ENCODE peak calls at places on chromosomes 6 and 20, in nine cellular contexts. One of them, this sample, is unnamed. For H3K4me1, the result is how much of the 10 kb centered on the place peaks cover.

GRCh38 chr6:118896339-118897136 is 2.6 kb downstream of the ASF1A start:
- DNase-seq in CD4-positive, alpha-beta memory T cell: no peak
- DNase-seq in HCT116: peak
- DNase-seq in small intestine: peak
- DNase-seq in SK-N-SH: peak
- DNase-seq in A549: peak
- DNase-seq in adrenal gland: no peak
- DNase-seq in endodermal cell: no peak
- DNase-seq in mesenchymal stem cell: peak
- DNase-seq in this sample: no peak

GRCh38 chr6:17413313-17413750 is 19.9 kb downstream of the CAP2 start:
- DNase-seq in CD4-positive, alpha-beta memory T cell: no peak
- DNase-seq in HCT116: no peak
- DNase-seq in small intestine: no peak
- DNase-seq in SK-N-SH: no peak
- DNase-seq in A549: peak
- DNase-seq in adrenal gland: no peak
- DNase-seq in endodermal cell: no peak
- DNase-seq in mesenchymal stem cell: peak
- DNase-seq in this sample: no peak

GRCh38 chr6:13375360-13375878 is 47.1 kb upstream of the TBC1D7 start:
- DNase-seq in CD4-positive, alpha-beta memory T cell: peak
- DNase-seq in HCT116: no peak
- DNase-seq in small intestine: no peak
- DNase-seq in SK-N-SH: no peak
- DNase-seq in A549: no peak
- DNase-seq in adrenal gland: no peak
- DNase-seq in endodermal cell: no peak
- DNase-seq in mesenchymal stem cell: no peak
- DNase-seq in this sample: no peak

GRCh38 chr20:8223096-8223870 is 91.2 kb downstream of the PLCB1 start:
- DNase-seq in CD4-positive, alpha-beta memory T cell: no peak
- DNase-seq in HCT116: no peak
- DNase-seq in small intestine: no peak
- DNase-seq in SK-N-SH: no peak
- DNase-seq in A549: peak
- DNase-seq in adrenal gland: no peak
- DNase-seq in endodermal cell: no peak
- DNase-seq in mesenchymal stem cell: peak
- DNase-seq in this sample: no peak

GRCh38 chr6:79705456-79705995 is 74.4 kb downstream of the SH3BGRL2 start:
- DNase-seq in CD4-positive, alpha-beta memory T cell: no peak
- DNase-seq in HCT116: no peak
- DNase-seq in small intestine: no peak
- DNase-seq in SK-N-SH: no peak
- DNase-seq in A549: no peak
- DNase-seq in adrenal gland: no peak
- DNase-seq in endodermal cell: no peak
- DNase-seq in mesenchymal stem cell: no peak
- DNase-seq in this sample: no peak

GRCh38 chr20:23641936-23642751 is 4.4 kb upstream of the CST3 start:
- DNase-seq in CD4-positive, alpha-beta memory T cell: no peak
- DNase-seq in HCT116: no peak
- DNase-seq in small intestine: no peak
- DNase-seq in SK-N-SH: no peak
- DNase-seq in A549: no peak
- DNase-seq in adrenal gland: no peak
- DNase-seq in endodermal cell: no peak
- DNase-seq in mesenchymal stem cell: peak
- DNase-seq in this sample: no peak

GRCh38 chr6:105452924-105453756 is 50.3 kb upstream of the PREP start:
- DNase-seq in CD4-positive, alpha-beta memory T cell: no peak
- DNase-seq in HCT116: no peak
- DNase-seq in small intestine: peak
- DNase-seq in SK-N-SH: no peak
- DNase-seq in A549: no peak
- DNase-seq in adrenal gland: no peak
- DNase-seq in endodermal cell: no peak
- DNase-seq in mesenchymal stem cell: no peak
- DNase-seq in this sample: no peak

GRCh38 chr6:15436451-15436850 is 190.6 kb downstream of the JARID2 start:
- DNase-seq in CD4-positive, alpha-beta memory T cell: no peak
- DNase-seq in HCT116: no peak
- DNase-seq in small intestine: no peak
- DNase-seq in SK-N-SH: no peak
- DNase-seq in A549: no peak
- DNase-seq in adrenal gland: no peak
- DNase-seq in endodermal cell: peak
- DNase-seq in mesenchymal stem cell: no peak
- DNase-seq in this sample: no peak

GRCh38 chr20:32282461-32282860 is 5.0 kb downstream of the KIF3B start:
- DNase-seq in CD4-positive, alpha-beta memory T cell: no peak
- DNase-seq in HCT116: no peak
- DNase-seq in small intestine: no peak
- DNase-seq in SK-N-SH: no peak
- DNase-seq in A549: no peak
- DNase-seq in adrenal gland: peak
- DNase-seq in endodermal cell: no peak
- DNase-seq in mesenchymal stem cell: no peak
- DNase-seq in this sample: no peak

GRCh38 chr6:139325003-139325600 is 33.3 kb upstream of the TXLNB start:
- DNase-seq in CD4-positive, alpha-beta memory T cell: no peak
- DNase-seq in HCT116: no peak
- DNase-seq in small intestine: no peak
- DNase-seq in SK-N-SH: no peak
- DNase-seq in A549: no peak
- DNase-seq in adrenal gland: no peak
- DNase-seq in endodermal cell: no peak
- DNase-seq in mesenchymal stem cell: no peak
- DNase-seq in this sample: no peak

GRCh38 chr20:60255426-60255825 is 297.2 kb downstream of the CDH26 start:
- DNase-seq in CD4-positive, alpha-beta memory T cell: no peak
- DNase-seq in HCT116: no peak
- DNase-seq in small intestine: no peak
- DNase-seq in SK-N-SH: peak
- DNase-seq in A549: no peak
- DNase-seq in adrenal gland: no peak
- DNase-seq in endodermal cell: no peak
- DNase-seq in mesenchymal stem cell: no peak
- DNase-seq in this sample: peak

GRCh38 chr6:105886812-105887513 is 199.2 kb upstream of the PRDM1 start:
- DNase-seq in CD4-positive, alpha-beta memory T cell: no peak
- DNase-seq in HCT116: no peak
- DNase-seq in small intestine: no peak
- DNase-seq in SK-N-SH: no peak
- DNase-seq in A549: no peak
- DNase-seq in adrenal gland: no peak
- DNase-seq in endodermal cell: no peak
- DNase-seq in mesenchymal stem cell: no peak
- DNase-seq in this sample: no peak

GRCh38 chr6:7008451-7008988 is 99.2 kb upstream of the RREB1 start:
- DNase-seq in CD4-positive, alpha-beta memory T cell: no peak
- DNase-seq in HCT116: no peak
- DNase-seq in small intestine: no peak
- DNase-seq in SK-N-SH: no peak
- DNase-seq in A549: no peak
- DNase-seq in adrenal gland: no peak
- DNase-seq in endodermal cell: peak
- DNase-seq in mesenchymal stem cell: no peak
- DNase-seq in this sample: peak

GRCh38 chr20:59938696-59939051 is 1.4 kb downstream of the PPP1R3D start:
- DNase-seq in CD4-positive, alpha-beta memory T cell: no peak
- DNase-seq in HCT116: no peak
- DNase-seq in small intestine: no peak
- DNase-seq in SK-N-SH: no peak
- DNase-seq in A549: no peak
- DNase-seq in adrenal gland: peak
- DNase-seq in endodermal cell: no peak
- DNase-seq in mesenchymal stem cell: no peak
- DNase-seq in this sample: no peak

GRCh38 chr6:20846602-20847028 is 312.4 kb downstream of the CDKAL1 start:
- DNase-seq in CD4-positive, alpha-beta memory T cell: no peak
- DNase-seq in HCT116: no peak
- DNase-seq in small intestine: no peak
- DNase-seq in SK-N-SH: no peak
- DNase-seq in A549: no peak
- DNase-seq in adrenal gland: no peak
- DNase-seq in endodermal cell: no peak
- DNase-seq in mesenchymal stem cell: peak
- DNase-seq in this sample: no peak

GRCh38 chr6:107655245-107655644 is 165.3 kb downstream of the SOBP start:
- DNase-seq in CD4-positive, alpha-beta memory T cell: no peak
- DNase-seq in HCT116: no peak
- DNase-seq in small intestine: no peak
- DNase-seq in SK-N-SH: peak
- DNase-seq in A549: no peak
- DNase-seq in adrenal gland: no peak
- DNase-seq in endodermal cell: peak
- DNase-seq in mesenchymal stem cell: no peak
- DNase-seq in this sample: peak

GRCh38 chr6:8080338-8081151 is 16.4 kb upstream of the BLOC1S5 start:
- DNase-seq in CD4-positive, alpha-beta memory T cell: no peak
- DNase-seq in HCT116: no peak
- DNase-seq in small intestine: peak
- DNase-seq in SK-N-SH: no peak
- DNase-seq in A549: peak
- DNase-seq in adrenal gland: no peak
- DNase-seq in endodermal cell: no peak
- DNase-seq in mesenchymal stem cell: peak
- DNase-seq in this sample: no peak

GRCh38 chr6:157172088-157172768 is 151.1 kb downstream of the TMEM242 start:
- DNase-seq in CD4-positive, alpha-beta memory T cell: no peak
- DNase-seq in HCT116: no peak
- DNase-seq in small intestine: no peak
- DNase-seq in SK-N-SH: no peak
- DNase-seq in A549: no peak
- DNase-seq in adrenal gland: peak
- DNase-seq in endodermal cell: no peak
- DNase-seq in mesenchymal stem cell: no peak
- DNase-seq in this sample: no peak

GRCh38 chr6:43020847-43021246 is 576 bp upstream of the RRP36 start:
- DNase-seq in CD4-positive, alpha-beta memory T cell: no peak
- DNase-seq in HCT116: no peak
- DNase-seq in small intestine: no peak
- DNase-seq in SK-N-SH: peak
- DNase-seq in A549: no peak
- DNase-seq in adrenal gland: no peak
- DNase-seq in endodermal cell: peak
- DNase-seq in mesenchymal stem cell: peak
- DNase-seq in this sample: peak

DNA sequence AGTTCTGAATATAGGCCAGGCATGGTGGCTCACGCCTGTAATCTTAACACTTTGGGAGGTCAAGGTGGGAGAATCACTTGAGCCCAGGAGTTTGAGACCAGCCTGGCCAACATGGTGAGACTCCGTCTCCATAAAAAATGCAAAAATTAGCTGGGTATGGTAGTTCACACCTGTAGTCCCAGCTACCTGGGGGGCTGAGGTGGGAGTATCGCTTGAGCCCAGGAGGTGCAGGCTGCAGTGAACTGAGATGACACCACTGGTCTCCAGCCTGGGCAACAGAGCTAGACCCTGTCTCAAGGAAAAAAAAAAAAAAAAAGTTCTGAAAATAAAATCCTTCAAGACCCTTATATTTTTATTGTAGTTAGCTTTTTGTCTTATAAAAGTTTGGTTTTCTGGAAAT is 11.7 kb upstream of the WTAP start:
- DNase-seq in CD4-positive, alpha-beta memory T cell: no peak
- DNase-seq in HCT116: no peak
- DNase-seq in small intestine: no peak
- DNase-seq in SK-N-SH: no peak
- DNase-seq in A549: no peak
- DNase-seq in adrenal gland: no peak
- DNase-seq in endodermal cell: no peak
- DNase-seq in mesenchymal stem cell: no peak
- DNase-seq in this sample: no peak
- H3K4me1 ChIP-seq in CD4-positive, alpha-beta memory T cell: under half
- H3K4me1 ChIP-seq in HCT116: under half
- H3K4me1 ChIP-seq in small intestine: under half
- H3K4me1 ChIP-seq in SK-N-SH: under half
- H3K4me1 ChIP-seq in A549: under half
- H3K4me1 ChIP-seq in adrenal gland: under half
- H3K4me1 ChIP-seq in endodermal cell: under half
- H3K4me1 ChIP-seq in mesenchymal stem cell: under half
- H3K4me1 ChIP-seq in this sample: under half

GRCh38 chr6:143248359-143248758 is 187.7 kb downstream of the AIG1 start:
- DNase-seq in CD4-positive, alpha-beta memory T cell: no peak
- DNase-seq in HCT116: no peak
- DNase-seq in small intestine: no peak
- DNase-seq in SK-N-SH: no peak
- DNase-seq in A549: no peak
- DNase-seq in adrenal gland: no peak
- DNase-seq in endodermal cell: no peak
- DNase-seq in mesenchymal stem cell: no peak
- DNase-seq in this sample: no peak
- H3K4me1 ChIP-seq in CD4-positive, alpha-beta memory T cell: under half
- H3K4me1 ChIP-seq in HCT116: under half
- H3K4me1 ChIP-seq in small intestine: under half
- H3K4me1 ChIP-seq in SK-N-SH: under half
- H3K4me1 ChIP-seq in A549: under half
- H3K4me1 ChIP-seq in adrenal gland: under half
- H3K4me1 ChIP-seq in endodermal cell: under half
- H3K4me1 ChIP-seq in mesenchymal stem cell: under half
- H3K4me1 ChIP-seq in this sample: under half

DNA sequence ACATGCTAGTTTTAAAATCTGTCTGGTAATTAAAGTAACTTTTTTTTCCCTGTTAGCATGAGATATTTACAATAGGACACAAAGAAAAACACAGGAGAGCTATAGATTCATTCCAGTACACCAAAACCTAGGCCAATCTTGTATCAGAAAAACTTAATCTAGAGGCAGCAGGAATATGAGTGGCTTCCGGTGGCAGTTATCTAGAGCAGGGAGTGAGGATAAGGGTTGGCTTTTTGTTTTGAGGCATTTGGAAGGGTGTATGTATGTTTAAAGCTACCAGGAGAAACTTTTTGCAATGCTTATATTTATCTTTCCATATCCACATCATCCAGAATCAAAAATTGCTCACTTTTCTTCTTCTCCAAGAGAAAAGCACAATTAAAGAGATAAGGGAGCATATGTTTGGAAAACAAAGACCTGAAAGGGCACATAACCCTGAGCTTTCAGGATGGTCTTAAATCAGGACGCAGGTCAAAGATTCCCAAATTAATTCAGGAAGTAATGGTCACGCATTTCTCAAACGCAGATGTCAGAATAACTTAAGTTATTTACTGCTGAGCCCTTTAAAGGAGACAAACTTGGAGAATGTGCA is 13.1 kb downstream of the TFAP2A start:
- DNase-seq in CD4-positive, alpha-beta memory T cell: no peak
- DNase-seq in HCT116: no peak
- DNase-seq in small intestine: no peak
- DNase-seq in SK-N-SH: no peak
- DNase-seq in A549: no peak
- DNase-seq in adrenal gland: no peak
- DNase-seq in endodermal cell: no peak
- DNase-seq in mesenchymal stem cell: no peak
- DNase-seq in this sample: no peak
- H3K4me1 ChIP-seq in CD4-positive, alpha-beta memory T cell: under half
- H3K4me1 ChIP-seq in HCT116: under half
- H3K4me1 ChIP-seq in small intestine: under half
- H3K4me1 ChIP-seq in SK-N-SH: under half
- H3K4me1 ChIP-seq in A549: under half
- H3K4me1 ChIP-seq in adrenal gland: under half
- H3K4me1 ChIP-seq in endodermal cell: under half
- H3K4me1 ChIP-seq in mesenchymal stem cell: under half
- H3K4me1 ChIP-seq in this sample: under half

GRCh38 chr6:143689852-143690251 is 12.1 kb downstream of the PHACTR2 start:
- DNase-seq in CD4-positive, alpha-beta memory T cell: no peak
- DNase-seq in HCT116: no peak
- DNase-seq in small intestine: no peak
- DNase-seq in SK-N-SH: no peak
- DNase-seq in A549: no peak
- DNase-seq in adrenal gland: no peak
- DNase-seq in endodermal cell: no peak
- DNase-seq in mesenchymal stem cell: no peak
- DNase-seq in this sample: no peak
- H3K4me1 ChIP-seq in CD4-positive, alpha-beta memory T cell: under half
- H3K4me1 ChIP-seq in HCT116: under half
- H3K4me1 ChIP-seq in small intestine: under half
- H3K4me1 ChIP-seq in SK-N-SH: under half
- H3K4me1 ChIP-seq in A549: under half
- H3K4me1 ChIP-seq in adrenal gland: half or more
- H3K4me1 ChIP-seq in endodermal cell: under half
- H3K4me1 ChIP-seq in mesenchymal stem cell: under half
- H3K4me1 ChIP-seq in this sample: under half

This sample was measured in neural progenitor cell.